ENCODE peak calls at places on chromosomes 6 and 20, in four cellular contexts. L is A549, W is HepG2, G is K562. M is an unnamed sample.

GRCh38 chr6:44045672-44046015 is 81.6 kb downstream of the MRPL14 start:
- DNase-seq in L (no peak), G (no peak), W (no peak), M (no peak)

GRCh38 chr20:46586724-46587123 is 36.3 kb upstream of the OCSTAMP start:
- DNase-seq in L (no peak), G (no peak), W (no peak), M (no peak)

GRCh38 chr20:62367136-62367482 is at the start of gene LAMA5:
- DNase-seq in W (peak; percentile 55), G (peak; percentile 86), L (peak; percentile 61), M (peak; percentile 74)

GRCh38 chr6:170290306-170291128 is at the start of gene DLL1:
- DNase-seq in G (no peak), L (no peak), W (no peak), M (peak; percentile 86)

GRCh38 chr20:59770270-59770669 is 163.2 kb downstream of the SYCP2 start:
- DNase-seq in W (no peak), G (no peak), L (no peak), M (no peak)

GRCh38 chr6:71349976-71350615 is 61.5 kb downstream of the OGFRL1 start:
- DNase-seq in G (no peak), W (no peak), L (no peak), M (no peak)

GRCh38 chr6:7909323-7910276 is 988 bp downstream of the TXNDC5 start:
- DNase-seq in G (peak; percentile 84), W (peak; percentile 64), L (peak; percentile 46), M (peak; percentile 75)

GRCh38 chr6:142444388-142444787 is 142.6 kb downstream of the ADGRG6 start:
- DNase-seq in G (no peak), L (no peak), W (no peak), M (no peak)

GRCh38 chr6:106084106-106084963 is 1.8 kb upstream of the PRDM1 start:
- DNase-seq in L (peak; percentile 92), G (peak; percentile 42), W (peak; percentile 7), M (peak; percentile 74)

GRCh38 chr20:38579219-38579618 is 1.8 kb upstream of the ADIG start:
- DNase-seq in G (no peak), L (no peak), W (no peak), M (no peak)
- TF ChIP-seq JUN in G (no peak), L (no peak), W (no peak), M (no peak)

GRCh38 chr6:150006961-150007464 is 18.3 kb downstream of the RAET1L start:
- DNase-seq in L (peak; percentile 14), G (peak; percentile 55), W (no peak), M (no peak)
- TF ChIP-seq HMGXB4 in L (no peak), G (no peak), W (no peak), M (no peak)

GRCh38 chr6:27556406-27556805 is 83.5 kb upstream of the ZNF184 start:
- DNase-seq in L (no peak), G (no peak), W (no peak), M (no peak)

GRCh38 chr6:27551607-27552006 is 78.7 kb upstream of the ZNF184 start:
- DNase-seq in L (no peak), G (no peak), W (no peak), M (no peak)

GRCh38 chr6:27558028-27558724 is 85.3 kb upstream of the ZNF184 start:
- DNase-seq in L (no peak), G (no peak), W (no peak), M (no peak)

GRCh38 chr6:27550692-27551091 is 77.8 kb upstream of the ZNF184 start:
- DNase-seq in G (no peak), L (no peak), W (no peak), M (no peak)

DNA sequence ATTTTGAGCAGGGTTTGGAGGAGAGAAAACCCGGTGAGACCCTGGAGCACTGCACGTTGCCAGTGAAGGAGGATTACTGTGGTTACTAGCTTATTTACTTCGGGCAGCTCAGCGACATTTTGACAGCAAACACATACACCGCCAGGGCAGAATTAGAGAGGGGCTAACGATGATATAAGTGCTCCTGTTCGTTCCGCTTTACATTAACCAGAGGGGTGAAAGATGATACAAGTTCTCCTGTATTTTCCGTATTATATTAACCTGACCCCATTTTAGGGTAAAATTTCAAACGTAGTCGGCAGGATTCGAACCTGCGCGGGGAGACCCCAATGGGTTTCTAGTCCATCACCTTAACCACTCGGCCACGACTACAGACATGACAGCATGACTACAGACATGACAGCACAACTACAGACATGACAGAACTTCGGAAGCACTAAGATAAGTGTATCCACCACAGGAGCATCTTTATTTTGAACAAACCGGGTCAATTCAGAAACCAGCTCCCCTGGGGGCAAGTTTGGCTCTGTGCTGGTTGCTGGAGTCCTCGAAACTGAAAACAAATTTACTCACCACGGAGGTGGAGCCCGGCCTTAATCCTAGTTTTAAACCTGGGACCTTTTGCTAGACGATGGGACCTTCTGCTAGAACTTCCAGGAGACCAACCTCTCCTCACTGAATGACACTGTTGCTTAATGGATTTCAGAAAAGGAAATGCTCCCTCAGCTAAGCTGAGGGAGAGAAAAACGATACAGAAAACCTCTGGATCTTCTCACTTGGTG is 80.4 kb upstream of the ZNF184 start:
- DNase-seq in G (peak; percentile 71), W (peak; percentile 76), L (peak; percentile 86), M (peak; percentile 76)
- TF ChIP-seq JUN in G (no peak), W (no peak), L (peak; percentile 21), M (no peak)

DNA sequence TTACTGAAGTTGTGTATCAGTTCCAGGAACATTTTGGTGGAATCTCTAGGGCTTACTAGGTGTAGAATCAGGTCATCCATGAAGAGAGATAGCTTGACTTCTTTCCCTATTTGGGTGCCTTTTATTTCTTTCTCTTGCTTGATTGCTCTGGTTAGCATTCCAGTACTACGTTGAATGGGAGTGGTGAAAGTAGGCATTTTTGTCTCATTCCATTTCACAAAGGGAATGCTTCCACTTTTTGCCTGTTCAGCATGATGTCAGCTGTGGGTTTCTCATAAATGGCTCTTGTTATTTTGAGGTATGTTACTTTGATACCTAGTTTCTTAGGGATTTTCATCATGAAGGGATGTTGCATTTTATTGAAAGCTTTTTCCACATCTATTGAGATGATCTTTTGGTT is 195.3 kb downstream of the MOXD1 start:
- DNase-seq in G (no peak), L (no peak), W (no peak), M (no peak)
- TF ChIP-seq HMGXB4 in G (no peak), L (no peak), W (no peak), M (no peak)

DNA sequence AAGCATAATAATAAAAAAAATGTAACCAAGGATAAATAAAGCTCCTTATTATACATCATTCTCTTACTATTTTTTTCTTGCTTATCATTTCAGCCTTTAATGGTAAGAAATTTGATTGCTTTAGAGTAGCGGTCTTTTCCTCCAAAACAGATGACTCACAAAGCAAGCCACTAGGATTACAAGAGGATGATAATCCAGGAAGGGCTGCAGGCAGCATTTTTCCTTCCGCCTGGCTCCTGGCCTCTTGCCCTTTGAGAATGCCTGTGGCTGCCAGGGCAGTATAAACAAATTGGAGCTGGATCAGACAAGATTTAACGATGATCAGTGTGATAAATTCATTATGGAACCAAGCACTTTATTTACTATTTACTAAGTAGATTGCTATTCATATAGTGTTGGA is 9.7 kb upstream of the FBXL4 start:
- DNase-seq in L (no peak), W (peak; percentile 2), G (no peak), M (no peak)
- TF ChIP-seq JUN in L (no peak), W (no peak), G (no peak), M (no peak)

GRCh38 chr6:31272856-31273626 is 1.1 kb upstream of the HLA-C start:
- DNase-seq in L (no peak), G (no peak), W (no peak), M (no peak)

GRCh38 chr6:31267504-31268371 is 4.2 kb downstream of the HLA-C start:
- DNase-seq in L (no peak), G (no peak), W (no peak), M (no peak)

GRCh38 chr6:31272431-31272830 is 539 bp upstream of the HLA-C start:
- DNase-seq in L (no peak), G (no peak), W (no peak), M (no peak)

GRCh38 chr6:31271641-31272357 is at the start of gene HLA-C:
- DNase-seq in W (peak; percentile 95), L (peak; percentile 86), G (peak; percentile 52), M (peak; percentile 81)

GRCh38 chr6:31270788-31271640 is 878 bp downstream of the HLA-C start:
- DNase-seq in L (peak; percentile 15), W (no peak), G (no peak), M (peak; percentile 46)
- TF ChIP-seq HMGXB4 in L (no peak), W (no peak), G (no peak), M (no peak)